ENCODE peak calls at places on chromosomes 12 and 14, in six cellular contexts. D, P, G, J, C and K are unnamed samples. For H3K4me1, the result is how much of the 10 kb centered on the place peaks cover.

GRCh38 chr12:19739195-19739776 is 300.0 kb downstream of the AEBP2 start:
- DNase-seq in P (no peak), G (peak), D (no peak), J (no peak), C (peak), K (peak)

GRCh38 chr14:60332046-60332399 is 83.0 kb downstream of the PPM1A start:
- DNase-seq in D (no peak), G (no peak), P (no peak), J (no peak), C (no peak), K (no peak)

GRCh38 chr12:119311897-119312296 is 22.6 kb upstream of the CCDC60 start:
- DNase-seq in D (no peak), C (no peak), P (no peak), J (no peak), G (no peak), K (no peak)

GRCh38 chr12:93793983-93794382 is 116.8 kb downstream of the CRADD start:
- DNase-seq in G (no peak), J (no peak), P (no peak), D (no peak), C (no peak), K (no peak)

GRCh38 chr12:106754331-106754730 is 20.2 kb upstream of the RIC8B start:
- DNase-seq in G (no peak), D (no peak), P (no peak), C (no peak), J (no peak), K (no peak)

GRCh38 chr14:51652168-51653095 is 722 bp downstream of the FRMD6 start:
- DNase-seq in G (peak), D (peak), C (peak), P (peak), J (peak), K (peak)

GRCh38 chr14:69298131-69299071 is 38.4 kb downstream of the GALNT16 start:
- DNase-seq in J (no peak), G (no peak), P (no peak), D (no peak), C (no peak), K (no peak)

GRCh38 chr12:121255433-121255832 is 41.1 kb downstream of the CAMKK2 start:
- DNase-seq in G (no peak), J (no peak), C (no peak), D (no peak), P (no peak), K (no peak)

GRCh38 chr12:3745152-3745551 is 7.8 kb downstream of the CRACR2A start:
- DNase-seq in J (peak), D (no peak), C (no peak), P (no peak), G (no peak), K (no peak)

GRCh38 chr14:65352964-65353530 is 59.5 kb upstream of the FUT8 start:
- DNase-seq in P (no peak), G (no peak), D (no peak), J (no peak), C (peak), K (no peak)

GRCh38 chr14:96362071-96362964 is 823 bp downstream of the ATG2B start:
- DNase-seq in C (peak), J (peak), G (peak), P (no peak), D (no peak), K (no peak)

GRCh38 chr12:21711376-21711775 is 53.7 kb upstream of the LDHB start:
- DNase-seq in G (no peak), J (no peak), C (no peak), P (no peak), D (no peak), K (no peak)

GRCh38 chr12:92028039-92028709 is 117.5 kb downstream of the BTG1 start:
- DNase-seq in C (no peak), P (no peak), G (no peak), D (no peak), J (no peak), K (no peak)

GRCh38 chr12:124829008-124829707 is 34.5 kb downstream of the SCARB1 start:
- DNase-seq in J (no peak), G (peak), D (no peak), C (peak), P (no peak), K (no peak)

GRCh38 chr12:79648872-79649271 is 41.9 kb downstream of the PAWR start:
- DNase-seq in G (no peak), J (no peak), C (no peak), D (no peak), P (no peak), K (no peak)

GRCh38 chr14:61269321-61270083 is 11.6 kb downstream of the TMEM30B start:
- DNase-seq in D (peak), J (peak), G (peak), C (peak), P (peak), K (peak)

GRCh38 chr12:47905313-47905730 is 528 bp upstream of the VDR start:
- DNase-seq in C (peak), J (no peak), P (peak), D (peak), G (peak), K (peak)

GRCh38 chr14:69535230-69535848 is 39.3 kb downstream of the CCDC177 start:
- DNase-seq in C (peak), J (peak), G (peak), P (no peak), D (peak), K (peak)

GRCh38 chr14:52692248-52692962 is 3.0 kb downstream of the ERO1A start:
- DNase-seq in D (no peak), C (no peak), P (no peak), G (no peak), J (no peak), K (no peak)

GRCh38 chr12:39272934-39273770 is 169.8 kb downstream of the KIF21A start:
- DNase-seq in P (no peak), J (no peak), G (peak), C (peak), D (no peak), K (no peak)

GRCh38 chr14:69712637-69713088 is 54.3 kb upstream of the SRSF5 start:
- DNase-seq in D (peak), G (peak), J (no peak), P (peak), C (peak), K (peak)

GRCh38 chr12:29725587-29726320 is 58.0 kb downstream of the TMTC1 start:
- DNase-seq in C (peak), G (no peak), D (no peak), J (no peak), P (peak), K (no peak)

GRCh38 chr12:106128526-106129430 is 10.0 kb downstream of the NUAK1 start:
- DNase-seq in C (no peak), J (no peak), P (no peak), D (no peak), G (no peak), K (no peak)

GRCh38 chr14:22594156-22594716 is 3.9 kb upstream of the ABHD4 start:
- DNase-seq in J (no peak), P (no peak), D (no peak), G (no peak), C (no peak), K (no peak)

GRCh38 chr14:49310298-49310697 is 275.9 kb downstream of the RPS29 start:
- DNase-seq in G (no peak), P (no peak), J (no peak), D (no peak), C (no peak), K (no peak)

GRCh38 chr12:19988457-19988856 is 379.9 kb upstream of the PDE3A start:
- DNase-seq in J (peak), G (no peak), P (no peak), D (no peak), C (no peak), K (no peak)

GRCh38 chr14:50342211-50343080 is 30.3 kb downstream of the DMAC2L start:
- DNase-seq in C (peak), G (peak), P (peak), J (peak), D (peak), K (no peak)

GRCh38 chr14:75961662-75962061 is 20.1 kb downstream of the TGFB3 start:
- DNase-seq in J (no peak), C (no peak), G (no peak), D (no peak), P (no peak), K (no peak)

GRCh38 chr14:100317897-100318808 is 5.0 kb upstream of the SLC25A47 start:
- DNase-seq in P (peak), G (peak), J (peak), C (peak), D (peak), K (peak)

GRCh38 chr12:13222076-13222475 is 25.6 kb downstream of the EMP1 start:
- DNase-seq in G (no peak), J (no peak), P (no peak), C (peak), D (no peak), K (peak)

GRCh38 chr14:79483472-79483871 is 727.8 kb downstream of the DIO2 start:
- DNase-seq in C (no peak), J (no peak), G (no peak), D (no peak), P (no peak), K (no peak)

GRCh38 chr12:29066061-29066588 is 83.0 kb upstream of the FAR2 start:
- DNase-seq in C (no peak), J (no peak), P (peak), D (no peak), G (no peak), K (no peak)

GRCh38 chr12:47813491-47814196 is 6.1 kb downstream of the HDAC7 start:
- DNase-seq in D (no peak), J (no peak), P (no peak), C (peak), G (no peak), K (peak)

GRCh38 chr12:33245459-33245858 is 194.2 kb downstream of the SYT10 start:
- DNase-seq in C (no peak), P (no peak), D (no peak), J (no peak), G (no peak), K (no peak)

GRCh38 chr12:6057693-6058092 is 66.8 kb downstream of the VWF start:
- DNase-seq in J (peak), D (no peak), P (no peak), G (no peak), C (no peak), K (no peak)
- H3K4me3 ChIP-seq in J (no peak), D (no peak), P (no peak), G (no peak), C (no peak), K (no peak)

GRCh38 chr14:32472512-32473472 is 143.7 kb downstream of the AKAP6 start:
- DNase-seq in C (no peak), G (no peak), P (no peak), D (no peak), J (no peak), K (no peak)
- H3K4me1 ChIP-seq in C (under half), G (under half), P (half or more), D (under half), J (under half), K (under half)

DNA sequence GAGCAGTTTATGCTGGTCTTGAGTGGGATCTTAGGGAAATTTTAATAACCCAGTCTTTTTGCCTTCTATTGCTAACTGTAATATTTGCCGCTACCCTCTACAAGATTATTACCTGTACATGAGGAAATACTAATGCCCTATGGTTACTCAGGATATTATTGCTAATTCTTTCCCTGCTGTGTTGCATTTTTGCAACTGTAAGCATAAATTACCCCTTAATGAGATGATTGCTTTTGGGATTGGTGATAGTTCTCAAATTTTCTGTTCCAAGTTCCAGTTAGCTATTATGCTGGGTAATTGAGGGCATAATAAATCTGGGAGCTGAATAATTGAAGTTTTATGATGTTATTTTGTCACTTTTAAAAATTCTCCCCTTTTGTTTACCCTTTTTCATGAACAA is 22.0 kb downstream of the ATF7IP start:
- DNase-seq in G (no peak), C (no peak), D (no peak), P (no peak), J (no peak), K (no peak)
- H3K4me3 ChIP-seq in G (no peak), C (no peak), D (no peak), P (no peak), J (no peak), K (no peak)

GRCh38 chr12:129074379-129074778 is 221.1 kb downstream of the GLT1D1 start:
- DNase-seq in C (no peak), P (no peak), G (no peak), D (no peak), J (no peak), K (no peak)
- H3K4me1 ChIP-seq in C (under half), P (under half), G (under half), D (under half), J (under half), K (under half)

DNA sequence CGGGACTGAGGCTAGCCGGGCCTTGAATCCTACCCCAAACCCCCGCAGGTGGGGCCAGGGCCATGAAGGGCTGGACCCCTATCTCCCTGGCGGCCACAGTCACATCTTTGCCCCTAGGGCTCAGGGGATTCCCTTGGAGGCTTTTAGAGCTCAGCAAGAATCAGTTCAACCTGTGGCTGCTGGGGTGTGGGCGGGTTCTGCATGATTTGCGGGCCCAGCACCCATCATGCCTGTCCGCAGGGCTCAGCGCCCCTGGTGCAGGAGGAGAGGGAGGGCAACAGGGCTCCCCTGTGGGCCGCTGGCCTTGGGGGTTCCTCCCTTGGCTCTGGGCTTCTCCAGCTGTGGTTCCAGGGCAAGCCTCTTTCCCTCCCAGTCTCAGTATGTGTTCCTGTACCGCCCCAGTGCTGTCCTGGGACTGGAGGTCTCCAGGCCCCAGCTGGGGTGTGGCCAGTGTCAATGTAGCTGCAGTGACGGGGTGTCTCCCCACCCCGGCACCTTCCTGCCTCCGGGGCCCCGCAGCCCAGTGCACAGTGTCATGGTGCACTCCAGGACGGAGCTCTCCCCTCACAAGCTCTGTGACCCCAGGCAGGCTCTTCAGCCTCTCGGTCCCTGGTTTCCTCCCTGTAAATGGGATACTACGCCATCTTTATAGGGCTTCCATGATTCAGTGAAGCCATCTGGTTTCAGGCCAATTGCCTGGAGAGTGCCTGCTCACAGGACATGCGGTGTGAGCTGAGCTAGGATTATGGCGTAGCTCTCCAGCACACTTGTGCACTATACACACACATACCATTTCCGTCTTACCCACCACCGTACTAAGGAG is 9.9 kb upstream of the LBHD2 start:
- DNase-seq in C (no peak), J (no peak), D (no peak), G (no peak), P (peak), K (peak)
- H3K4me3 ChIP-seq in C (no peak), J (no peak), D (no peak), G (no peak), P (no peak), K (no peak)

GRCh38 chr14:58813745-58814144 is 176.0 kb downstream of the DACT1 start:
- DNase-seq in G (no peak), D (no peak), P (no peak), C (no peak), J (no peak), K (no peak)
- H3K4me1 ChIP-seq in G (under half), D (under half), P (under half), C (under half), J (under half), K (under half)

DNA sequence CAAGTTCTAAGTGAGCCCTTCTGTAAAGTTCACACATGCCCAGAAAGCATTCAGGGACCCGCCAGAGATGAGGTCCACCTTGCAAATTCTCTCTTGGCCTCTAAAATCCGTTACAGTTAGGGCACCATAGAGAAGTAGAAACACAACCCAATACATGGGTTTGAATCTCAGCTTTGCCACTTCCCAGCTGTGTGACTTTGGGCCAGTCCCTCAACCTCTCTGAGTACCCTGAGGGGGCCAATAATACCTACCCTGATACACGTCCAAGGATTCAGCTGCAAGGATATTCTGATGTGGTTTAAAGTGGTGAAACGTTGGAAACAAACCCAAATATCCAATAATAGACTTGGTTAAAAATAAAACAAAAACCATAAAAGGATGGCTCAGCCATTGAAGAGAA is 11.7 kb downstream of the LHX5 start:
- DNase-seq in D (no peak), C (no peak), P (no peak), J (no peak), G (no peak), K (no peak)
- H3K4me3 ChIP-seq in D (no peak), C (no peak), P (no peak), J (no peak), G (no peak), K (no peak)

GRCh38 chr12:11820476-11820875 is 171.0 kb downstream of the ETV6 start:
- DNase-seq in C (no peak), P (no peak), J (no peak), D (no peak), G (no peak), K (no peak)
- H3K4me1 ChIP-seq in C (under half), P (under half), J (under half), D (under half), G (under half), K (under half)